ENCODE peak calls at places on chromosomes 7 and 10, in seven cellular contexts. Q is A549, F is GM23338, U is SK-N-SH, Y is GM12878, P is Panc1, X is K562. M is an unnamed sample.

GRCh38 chr10:86257683-86258082 is 108.9 kb downstream of the GRID1 start:
- DNase-seq in P (no peak), F (no peak), Y (no peak), Q (no peak), X (no peak), U (peak), M (no peak)

GRCh38 chr10:126405239-126405785 is 17.0 kb upstream of the ADAM12 start:
- DNase-seq in X (no peak), P (no peak), Q (no peak), U (peak), F (no peak), Y (no peak), M (no peak)

GRCh38 chr7:143305423-143306070 is 10.4 kb upstream of the CLCN1 start:
- DNase-seq in Q (peak), P (no peak), F (peak), U (peak), Y (no peak), X (peak), M (no peak)

GRCh38 chr7:151404216-151405011 is 5.4 kb downstream of the WDR86 start:
- DNase-seq in Q (peak), F (no peak), U (peak), Y (no peak), P (no peak), X (peak), M (no peak)

GRCh38 chr10:68559872-68560200 is 301 bp upstream of the TET1 start:
- DNase-seq in P (no peak), X (no peak), U (no peak), Q (peak), F (no peak), Y (no peak), M (no peak)

GRCh38 chr7:50657341-50657873 is 92.2 kb upstream of the DDC start:
- DNase-seq in Q (no peak), Y (no peak), F (no peak), P (no peak), U (no peak), X (no peak), M (no peak)

GRCh38 chr10:30751678-30752331 is 122.3 kb upstream of the LYZL2 start:
- DNase-seq in Q (peak), X (peak), F (peak), Y (peak), U (peak), P (no peak), M (peak)

GRCh38 chr7:157234271-157234670 is 95.5 kb downstream of the UBE3C start:
- DNase-seq in P (no peak), F (no peak), Y (no peak), Q (no peak), X (no peak), U (peak), M (no peak)

GRCh38 chr10:27998178-27998953 is 513 bp downstream of the ODAD2 start:
- DNase-seq in X (no peak), U (peak), P (no peak), Q (no peak), F (peak), Y (no peak), M (no peak)

GRCh38 chr10:83724471-83725241 is 414.7 kb upstream of the GHITM start:
- DNase-seq in X (no peak), Y (peak), U (no peak), Q (no peak), P (no peak), F (no peak), M (no peak)

GRCh38 chr10:70052462-70053211 is at the start of gene MACROH2A2:
- DNase-seq in F (peak), X (no peak), Q (peak), P (no peak), Y (no peak), U (peak), M (peak)

GRCh38 chr7:3068568-3068967 is 24.9 kb upstream of the CARD11 start:
- DNase-seq in Q (no peak), F (no peak), X (no peak), U (no peak), P (no peak), Y (peak), M (no peak)

GRCh38 chr7:129308047-129308446 is 83.2 kb downstream of the AHCYL2 start:
- DNase-seq in Q (no peak), X (no peak), Y (no peak), P (no peak), F (no peak), U (no peak), M (no peak)

GRCh38 chr7:73303546-73303945 is 5.1 kb downstream of the NSUN5 start:
- DNase-seq in P (no peak), Q (no peak), Y (no peak), X (no peak), U (no peak), F (no peak), M (no peak)

GRCh38 chr10:33240931-33241330 is 93.5 kb downstream of the NRP1 start:
- DNase-seq in X (no peak), F (no peak), P (no peak), U (no peak), Q (no peak), Y (no peak), M (no peak)

GRCh38 chr10:91050371-91051034 is 129.6 kb upstream of the ANKRD1 start:
- DNase-seq in U (no peak), F (peak), Q (no peak), P (no peak), X (no peak), Y (no peak), M (no peak)

GRCh38 chr7:157412021-157412443 is 75.2 kb downstream of the DNAJB6 start:
- DNase-seq in Q (no peak), U (no peak), Y (no peak), F (no peak), P (no peak), X (no peak), M (no peak)

GRCh38 chr7:38932509-38933168 is 23.6 kb upstream of the VPS41 start:
- DNase-seq in Q (peak), X (peak), Y (peak), P (peak), F (peak), U (peak), M (no peak)

GRCh38 chr10:104323721-104324686 is 14.3 kb downstream of the ITPRIP start:
- DNase-seq in Y (no peak), F (no peak), U (no peak), P (no peak), Q (no peak), X (no peak), M (peak)

GRCh38 chr7:1516586-1517251 is 12.5 kb upstream of the INTS1 start:
- DNase-seq in X (no peak), P (no peak), F (no peak), Y (no peak), Q (no peak), U (no peak), M (no peak)

GRCh38 chr7:8408871-8409270 is 24.5 kb upstream of the NXPH1 start:
- DNase-seq in P (no peak), Y (no peak), Q (no peak), U (no peak), X (no peak), F (no peak), M (no peak)

GRCh38 chr10:132063432-132063831 is 2.3 kb upstream of the JAKMIP3 start:
- DNase-seq in Y (no peak), U (no peak), F (no peak), X (no peak), P (no peak), Q (no peak), M (no peak)

GRCh38 chr7:31095286-31096197 is 43.4 kb downstream of the ADCYAP1R1 start:
- DNase-seq in U (no peak), Y (no peak), F (no peak), P (no peak), Q (no peak), X (no peak), M (no peak)

GRCh38 chr7:139095194-139095659 is 14.3 kb downstream of the ZC3HAV1 start:
- DNase-seq in F (no peak), Y (peak), P (no peak), Q (no peak), U (no peak), X (peak), M (peak)

GRCh38 chr10:132167041-132167674 is 19.6 kb upstream of the DPYSL4 start:
- DNase-seq in U (no peak), F (no peak), Y (no peak), P (no peak), X (no peak), Q (no peak), M (no peak)

GRCh38 chr7:1531263-1531978 is 919 bp downstream of the MAFK start:
- DNase-seq in Q (no peak), Y (no peak), F (no peak), P (no peak), X (no peak), U (peak), M (no peak)

GRCh38 chr10:14758994-14759664 is 15.6 kb downstream of the FAM107B start:
- DNase-seq in X (no peak), P (no peak), Q (no peak), F (no peak), Y (no peak), U (peak), M (no peak)

GRCh38 chr7:70460562-70460961 is 671.4 kb upstream of the GALNT17 start:
- DNase-seq in P (no peak), Y (no peak), U (no peak), X (no peak), Q (no peak), F (no peak), M (no peak)

GRCh38 chr10:125033146-125033924 is 91.4 kb downstream of the ZRANB1 start:
- DNase-seq in Y (no peak), X (no peak), Q (no peak), U (no peak), F (no peak), P (no peak), M (no peak)

GRCh38 chr7:120862987-120863386 is 5.0 kb upstream of the TSPAN12 start:
- DNase-seq in F (no peak), Q (no peak), U (no peak), X (no peak), Y (no peak), P (no peak), M (no peak)

GRCh38 chr10:116113721-116114501 is 159.1 kb downstream of the GFRA1 start:
- DNase-seq in P (no peak), F (no peak), Q (no peak), U (no peak), Y (no peak), X (no peak), M (no peak)

GRCh38 chr10:98467506-98468318 is 21.0 kb upstream of the HPS1 start:
- DNase-seq in Y (peak), F (peak), X (peak), Q (peak), P (peak), U (peak), M (peak)

GRCh38 chr7:29355388-29355787 is 160.8 kb downstream of the CHN2 start:
- DNase-seq in F (no peak), P (no peak), X (no peak), Q (no peak), Y (no peak), U (no peak), M (no peak)

GRCh38 chr7:5755704-5756131 is 25.7 kb downstream of the RNF216 start:
- DNase-seq in P (no peak), Y (no peak), F (no peak), U (no peak), X (peak), Q (no peak), M (peak)

GRCh38 chr10:74432841-74433594 is 282.0 kb downstream of the ADK start:
- DNase-seq in U (peak), Y (no peak), X (peak), Q (no peak), P (no peak), F (no peak), M (no peak)

GRCh38 chr7:6444516-6445269 is 3.1 kb downstream of the DAGLB start:
- DNase-seq in Y (no peak), U (no peak), P (no peak), F (no peak), Q (no peak), X (no peak), M (no peak)

GRCh38 chr7:41028591-41028990 is 674.3 kb downstream of the INHBA start:
- DNase-seq in P (no peak), X (no peak), U (no peak), Y (no peak), F (no peak), Q (no peak), M (no peak)

GRCh38 chr10:13831711-13832110 is 244.9 kb downstream of the PRPF18 start:
- DNase-seq in P (no peak), U (no peak), F (no peak), Q (no peak), X (no peak), Y (peak), M (no peak)

GRCh38 chr10:865924-866576 is 65.5 kb downstream of the LARP4B start:
- DNase-seq in P (no peak), X (no peak), F (no peak), Q (no peak), Y (no peak), U (no peak), M (no peak)

GRCh38 chr10:869171-869570 is 62.3 kb downstream of the LARP4B start:
- DNase-seq in X (no peak), U (no peak), Q (no peak), Y (no peak), P (no peak), F (no peak), M (no peak)

GRCh38 chr10:867807-868206 is 63.7 kb downstream of the LARP4B start:
- DNase-seq in X (no peak), Y (no peak), P (no peak), U (no peak), F (no peak), Q (no peak), M (no peak)

GRCh38 chr10:866577-866941 is 64.9 kb downstream of the LARP4B start:
- DNase-seq in F (no peak), U (no peak), X (no peak), Y (no peak), P (no peak), Q (no peak), M (no peak)

DNA sequence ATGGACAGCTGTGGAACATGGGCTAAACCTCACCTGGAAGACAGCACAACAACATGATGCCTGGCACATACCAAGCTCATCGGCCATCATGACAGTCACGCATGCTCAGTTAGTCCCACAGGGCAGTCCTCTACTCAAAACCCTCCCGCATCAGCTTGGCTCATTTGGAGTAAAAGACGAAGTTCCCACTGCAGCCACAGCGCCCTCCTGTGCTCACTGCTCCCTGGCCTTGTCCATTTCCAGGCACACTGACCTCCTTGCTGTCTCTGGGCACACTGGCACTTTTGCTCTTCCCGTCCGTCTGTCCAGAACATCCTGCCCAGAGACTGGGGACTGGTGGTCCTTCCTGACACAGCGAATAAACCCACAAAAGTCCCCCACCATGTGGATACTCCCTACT is 66.2 kb downstream of the LARP4B start:
- DNase-seq in F (peak), P (no peak), Q (no peak), U (no peak), X (no peak), Y (no peak), M (no peak)
- TF ChIP-seq REST in F (no peak), P (no peak), Q (no peak), U (no peak), X (no peak), Y (no peak), M (no peak)

GRCh38 chr7:154881046-154881445 is 121.9 kb downstream of the PAXIP1 start:
- DNase-seq in Q (no peak), X (no peak), U (no peak), P (no peak), Y (no peak), F (no peak), M (no peak)
- TF ChIP-seq REST in Q (no peak), X (no peak), U (no peak), P (no peak), Y (no peak), F (no peak), M (no peak)

GRCh38 chr7:33642312-33642711 is 263.0 kb upstream of the BMPER start:
- DNase-seq in U (no peak), X (no peak), P (no peak), Y (no peak), F (no peak), Q (no peak), M (no peak)
- TF ChIP-seq REST in U (no peak), X (no peak), P (no peak), Y (no peak), F (no peak), Q (no peak), M (no peak)

GRCh38 chr7:23336799-23337283 is 37.7 kb downstream of the MALSU1 start:
- DNase-seq in Q (no peak), P (no peak), Y (no peak), U (no peak), F (no peak), X (no peak), M (no peak)

GRCh38 chr7:23337374-23337773 is 38.2 kb downstream of the MALSU1 start:
- DNase-seq in U (no peak), Y (no peak), P (no peak), F (no peak), X (no peak), Q (no peak), M (no peak)

GRCh38 chr7:23334482-23335056 is 35.4 kb downstream of the MALSU1 start:
- DNase-seq in X (no peak), Y (no peak), F (no peak), Q (peak), P (peak), U (no peak), M (no peak)

GRCh38 chr7:23335141-23335540 is 36.0 kb downstream of the MALSU1 start:
- DNase-seq in Y (no peak), X (no peak), U (no peak), Q (no peak), P (no peak), F (no peak), M (no peak)

DNA sequence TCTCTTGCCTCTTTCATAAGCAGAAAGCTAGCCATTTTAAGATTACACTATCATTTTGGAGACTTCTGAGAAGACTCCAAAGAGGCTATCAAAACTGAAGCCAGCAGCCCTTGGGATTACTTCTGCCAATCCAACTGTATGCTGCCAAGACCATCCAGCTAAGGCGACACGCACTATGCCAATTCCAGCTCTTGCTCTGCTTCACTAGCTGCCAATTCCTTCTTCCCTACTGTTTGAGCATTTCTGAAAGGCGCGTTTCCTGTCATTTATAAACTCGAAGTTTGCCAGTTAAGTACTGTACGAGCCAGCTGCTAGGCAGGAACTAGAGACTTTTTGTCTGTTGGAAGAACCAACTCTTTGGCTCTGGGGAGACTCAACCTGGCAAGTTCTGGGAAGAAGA is 36.5 kb downstream of the MALSU1 start:
- DNase-seq in P (no peak), Y (no peak), F (no peak), U (no peak), X (no peak), Q (no peak), M (no peak)
- TF ChIP-seq REST in P (no peak), Y (no peak), F (no peak), U (no peak), X (no peak), Q (no peak), M (no peak)